ENCODE peak calls at places on chromosomes 12 and 14, in nine cellular contexts. One of them, this sample, is unnamed.

GRCh38 chr14:21617614-21618013 is 17.1 kb downstream of the OR10G2 start:
- DNase-seq in psoas muscle: no peak
- DNase-seq in kidney epithelial cell: no peak
- DNase-seq in H9: peak
- DNase-seq in heart right ventricle: no peak
- DNase-seq in fibroblast of pulmonary artery: no peak
- DNase-seq in IMR-90: no peak
- DNase-seq in colonic mucosa: no peak
- DNase-seq in Panc1: no peak
- DNase-seq in this sample: no peak

GRCh38 chr12:121580959-121581680 is at the start of gene KDM2B:
- DNase-seq in H9: peak
- DNase-seq in IMR-90: peak
- DNase-seq in colonic mucosa: peak
- DNase-seq in kidney epithelial cell: no peak
- DNase-seq in psoas muscle: no peak
- DNase-seq in Panc1: no peak
- DNase-seq in heart right ventricle: no peak
- DNase-seq in fibroblast of pulmonary artery: peak
- DNase-seq in this sample: no peak

GRCh38 chr14:69815556-69815955 is 18.5 kb upstream of the SLC10A1 start:
- DNase-seq in Panc1: no peak
- DNase-seq in heart right ventricle: no peak
- DNase-seq in H9: no peak
- DNase-seq in IMR-90: no peak
- DNase-seq in fibroblast of pulmonary artery: no peak
- DNase-seq in kidney epithelial cell: no peak
- DNase-seq in psoas muscle: no peak
- DNase-seq in colonic mucosa: no peak
- DNase-seq in this sample: no peak

GRCh38 chr12:127389923-127390322 is 877.0 kb upstream of the TMEM132C start:
- DNase-seq in IMR-90: peak
- DNase-seq in H9: peak
- DNase-seq in kidney epithelial cell: peak
- DNase-seq in Panc1: no peak
- DNase-seq in colonic mucosa: no peak
- DNase-seq in fibroblast of pulmonary artery: peak
- DNase-seq in heart right ventricle: no peak
- DNase-seq in psoas muscle: no peak
- DNase-seq in this sample: no peak

GRCh38 chr12:133203344-133204263 is 22.3 kb downstream of the ZNF268 start:
- DNase-seq in kidney epithelial cell: no peak
- DNase-seq in heart right ventricle: no peak
- DNase-seq in colonic mucosa: no peak
- DNase-seq in fibroblast of pulmonary artery: peak
- DNase-seq in Panc1: no peak
- DNase-seq in psoas muscle: no peak
- DNase-seq in H9: no peak
- DNase-seq in IMR-90: peak
- DNase-seq in this sample: no peak

GRCh38 chr12:123916729-123917128 is 55.9 kb downstream of the CCDC92 start:
- DNase-seq in fibroblast of pulmonary artery: no peak
- DNase-seq in Panc1: no peak
- DNase-seq in kidney epithelial cell: no peak
- DNase-seq in colonic mucosa: no peak
- DNase-seq in IMR-90: peak
- DNase-seq in H9: no peak
- DNase-seq in psoas muscle: peak
- DNase-seq in heart right ventricle: no peak
- DNase-seq in this sample: no peak

GRCh38 chr12:131116437-131117117 is 162.9 kb downstream of the ADGRD1 start:
- DNase-seq in psoas muscle: peak
- DNase-seq in H9: peak
- DNase-seq in heart right ventricle: no peak
- DNase-seq in colonic mucosa: no peak
- DNase-seq in IMR-90: no peak
- DNase-seq in Panc1: no peak
- DNase-seq in fibroblast of pulmonary artery: peak
- DNase-seq in kidney epithelial cell: no peak
- DNase-seq in this sample: no peak

GRCh38 chr14:39972704-39973103 is 540.5 kb upstream of the FBXO33 start:
- DNase-seq in heart right ventricle: no peak
- DNase-seq in fibroblast of pulmonary artery: no peak
- DNase-seq in kidney epithelial cell: no peak
- DNase-seq in IMR-90: no peak
- DNase-seq in colonic mucosa: no peak
- DNase-seq in Panc1: no peak
- DNase-seq in psoas muscle: no peak
- DNase-seq in H9: no peak
- DNase-seq in this sample: no peak

GRCh38 chr12:124379938-124380754 is 85.3 kb downstream of the RFLNA start:
- DNase-seq in IMR-90: peak
- DNase-seq in colonic mucosa: no peak
- DNase-seq in psoas muscle: peak
- DNase-seq in Panc1: no peak
- DNase-seq in H9: no peak
- DNase-seq in fibroblast of pulmonary artery: peak
- DNase-seq in heart right ventricle: peak
- DNase-seq in kidney epithelial cell: no peak
- DNase-seq in this sample: no peak

GRCh38 chr14:52272375-52272774 is 4.9 kb downstream of the PTGDR start:
- DNase-seq in psoas muscle: no peak
- DNase-seq in fibroblast of pulmonary artery: peak
- DNase-seq in IMR-90: peak
- DNase-seq in kidney epithelial cell: no peak
- DNase-seq in H9: no peak
- DNase-seq in Panc1: no peak
- DNase-seq in heart right ventricle: no peak
- DNase-seq in colonic mucosa: peak
- DNase-seq in this sample: no peak

GRCh38 chr14:69008411-69008810 is 29.3 kb upstream of the ACTN1 start:
- DNase-seq in IMR-90: peak
- DNase-seq in psoas muscle: no peak
- DNase-seq in kidney epithelial cell: no peak
- DNase-seq in Panc1: no peak
- DNase-seq in fibroblast of pulmonary artery: peak
- DNase-seq in H9: no peak
- DNase-seq in colonic mucosa: no peak
- DNase-seq in heart right ventricle: no peak
- DNase-seq in this sample: no peak

GRCh38 chr12:6369916-6370575 is 5.3 kb downstream of the SCNN1A start:
- DNase-seq in Panc1: no peak
- DNase-seq in psoas muscle: peak
- DNase-seq in IMR-90: no peak
- DNase-seq in H9: no peak
- DNase-seq in fibroblast of pulmonary artery: no peak
- DNase-seq in kidney epithelial cell: no peak
- DNase-seq in colonic mucosa: no peak
- DNase-seq in heart right ventricle: no peak
- DNase-seq in this sample: no peak

GRCh38 chr14:101457936-101458535 is 103.3 kb upstream of the DIO3 start:
- DNase-seq in colonic mucosa: no peak
- DNase-seq in fibroblast of pulmonary artery: no peak
- DNase-seq in psoas muscle: no peak
- DNase-seq in kidney epithelial cell: no peak
- DNase-seq in heart right ventricle: no peak
- DNase-seq in H9: peak
- DNase-seq in Panc1: no peak
- DNase-seq in IMR-90: no peak
- DNase-seq in this sample: no peak

GRCh38 chr14:94635143-94635542 is 23.0 kb downstream of the SERPINA3 start:
- DNase-seq in Panc1: no peak
- DNase-seq in colonic mucosa: no peak
- DNase-seq in kidney epithelial cell: no peak
- DNase-seq in psoas muscle: no peak
- DNase-seq in H9: no peak
- DNase-seq in fibroblast of pulmonary artery: no peak
- DNase-seq in IMR-90: no peak
- DNase-seq in heart right ventricle: no peak
- DNase-seq in this sample: no peak

GRCh38 chr12:120639771-120640721 is at the start of gene CABP1:
- DNase-seq in heart right ventricle: no peak
- DNase-seq in kidney epithelial cell: no peak
- DNase-seq in Panc1: no peak
- DNase-seq in psoas muscle: peak
- DNase-seq in fibroblast of pulmonary artery: no peak
- DNase-seq in IMR-90: no peak
- DNase-seq in colonic mucosa: peak
- DNase-seq in H9: peak
- DNase-seq in this sample: peak

GRCh38 chr12:124512667-124513296 is 54.6 kb downstream of the NCOR2 start:
- DNase-seq in heart right ventricle: peak
- DNase-seq in psoas muscle: peak
- DNase-seq in kidney epithelial cell: peak
- DNase-seq in Panc1: no peak
- DNase-seq in H9: peak
- DNase-seq in colonic mucosa: peak
- DNase-seq in fibroblast of pulmonary artery: peak
- DNase-seq in IMR-90: peak
- DNase-seq in this sample: no peak

GRCh38 chr12:89351489-89352241 is 636 bp downstream of the DUSP6 start:
- DNase-seq in kidney epithelial cell: no peak
- DNase-seq in Panc1: no peak
- DNase-seq in IMR-90: peak
- DNase-seq in psoas muscle: peak
- DNase-seq in H9: no peak
- DNase-seq in heart right ventricle: peak
- DNase-seq in fibroblast of pulmonary artery: no peak
- DNase-seq in colonic mucosa: peak
- DNase-seq in this sample: peak

DNA sequence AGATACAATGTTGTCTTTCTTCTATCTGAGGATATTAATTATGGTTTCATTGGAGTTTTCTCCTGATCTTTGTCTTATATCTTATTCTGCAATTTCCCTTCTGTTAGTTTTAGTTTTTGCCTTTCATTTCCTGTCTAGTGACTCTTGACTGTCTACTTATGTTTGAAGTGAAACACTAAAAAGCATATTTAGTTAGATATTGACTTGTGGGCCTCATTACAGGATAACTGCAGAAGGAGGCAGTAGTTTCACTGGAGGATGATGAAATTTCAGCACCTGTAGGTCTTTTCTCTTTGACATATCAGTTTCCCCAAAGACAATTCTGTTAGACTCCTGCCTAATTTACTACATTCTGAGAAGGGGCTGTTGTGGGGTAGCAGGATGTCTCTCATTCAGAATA is 97.5 kb upstream of the NEDD1 start:
- DNase-seq in H9: no peak
- DNase-seq in heart right ventricle: no peak
- DNase-seq in kidney epithelial cell: no peak
- DNase-seq in colonic mucosa: no peak
- DNase-seq in IMR-90: no peak
- DNase-seq in psoas muscle: no peak
- DNase-seq in fibroblast of pulmonary artery: no peak
- DNase-seq in Panc1: no peak
- DNase-seq in this sample: no peak
- TF ChIP-seq CTCF in H9: no peak
- TF ChIP-seq CTCF in heart right ventricle: no peak
- TF ChIP-seq CTCF in kidney epithelial cell: no peak
- TF ChIP-seq CTCF in colonic mucosa: no peak
- TF ChIP-seq CTCF in IMR-90: no peak
- TF ChIP-seq CTCF in psoas muscle: no peak
- TF ChIP-seq CTCF in fibroblast of pulmonary artery: no peak
- TF ChIP-seq CTCF in Panc1: no peak
- TF ChIP-seq CTCF in this sample: no peak

DNA sequence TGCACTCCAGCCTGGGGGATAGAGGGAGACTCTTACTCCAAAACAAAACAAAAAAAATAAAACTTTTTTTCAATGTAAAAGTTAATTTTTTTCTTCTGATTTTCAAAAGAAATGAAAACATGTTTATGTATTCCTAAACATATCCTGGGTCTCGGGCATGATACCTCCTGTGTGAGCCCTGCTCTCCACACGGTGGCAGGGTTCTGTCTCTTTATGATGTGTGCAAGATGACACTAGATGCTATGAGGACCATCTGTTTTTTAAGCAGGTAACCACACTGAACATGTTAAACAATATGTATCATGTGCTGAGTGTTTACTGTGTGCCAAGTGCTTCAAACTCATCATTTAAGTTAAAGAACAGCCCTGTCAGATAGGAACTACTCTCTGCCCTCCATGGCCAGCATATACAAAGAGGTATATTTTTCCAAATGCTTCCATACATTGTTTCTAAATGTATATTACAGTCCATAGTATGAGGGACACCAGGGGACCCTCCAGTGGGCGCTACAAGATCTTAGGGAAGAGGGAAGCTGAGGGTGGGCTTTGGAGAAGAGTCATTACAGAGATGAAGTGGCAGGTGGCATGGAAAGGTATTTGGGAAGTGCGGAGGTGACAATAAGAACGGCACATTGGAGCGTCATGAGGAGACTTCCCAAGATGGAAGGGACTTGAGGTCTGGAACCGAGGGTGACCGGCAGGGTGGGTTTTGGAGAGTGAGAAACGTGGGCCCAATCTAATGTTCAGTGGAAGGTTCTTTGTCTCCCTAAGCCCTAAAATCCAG is 28.5 kb downstream of the FOS start:
- DNase-seq in heart right ventricle: no peak
- DNase-seq in Panc1: no peak
- DNase-seq in psoas muscle: no peak
- DNase-seq in H9: no peak
- DNase-seq in IMR-90: peak
- DNase-seq in fibroblast of pulmonary artery: no peak
- DNase-seq in colonic mucosa: no peak
- DNase-seq in kidney epithelial cell: no peak
- DNase-seq in this sample: no peak
- TF ChIP-seq CTCF in heart right ventricle: no peak
- TF ChIP-seq CTCF in Panc1: peak
- TF ChIP-seq CTCF in psoas muscle: peak
- TF ChIP-seq CTCF in H9: peak
- TF ChIP-seq CTCF in IMR-90: peak
- TF ChIP-seq CTCF in fibroblast of pulmonary artery: peak
- TF ChIP-seq CTCF in colonic mucosa: no peak
- TF ChIP-seq CTCF in kidney epithelial cell: peak
- TF ChIP-seq CTCF in this sample: no peak

DNA sequence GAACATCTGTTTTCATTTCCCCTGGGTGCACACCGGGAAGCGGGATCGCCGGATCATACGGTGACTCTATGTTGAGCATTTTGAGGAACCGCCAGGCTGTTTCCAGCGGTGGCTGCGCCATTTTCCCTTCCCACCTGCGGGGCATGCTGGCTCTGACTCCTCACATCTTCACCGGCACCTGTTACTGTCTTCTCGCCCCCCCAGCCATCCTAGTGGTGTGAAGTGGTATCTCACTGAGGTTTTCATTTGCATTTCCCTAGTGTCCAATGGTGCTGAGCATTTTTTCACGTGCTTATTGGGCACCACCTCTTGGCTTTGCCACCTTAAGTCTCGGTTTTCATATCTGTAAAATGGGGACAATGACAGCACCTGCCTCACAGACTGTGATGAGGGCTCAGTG is 44.1 kb upstream of the EML1 start:
- DNase-seq in heart right ventricle: no peak
- DNase-seq in psoas muscle: no peak
- DNase-seq in fibroblast of pulmonary artery: no peak
- DNase-seq in colonic mucosa: no peak
- DNase-seq in IMR-90: no peak
- DNase-seq in H9: no peak
- DNase-seq in Panc1: no peak
- DNase-seq in kidney epithelial cell: no peak
- DNase-seq in this sample: no peak
- TF ChIP-seq CTCF in heart right ventricle: no peak
- TF ChIP-seq CTCF in psoas muscle: no peak
- TF ChIP-seq CTCF in fibroblast of pulmonary artery: peak
- TF ChIP-seq CTCF in colonic mucosa: no peak
- TF ChIP-seq CTCF in IMR-90: peak
- TF ChIP-seq CTCF in H9: peak
- TF ChIP-seq CTCF in Panc1: no peak
- TF ChIP-seq CTCF in kidney epithelial cell: peak
- TF ChIP-seq CTCF in this sample: no peak

GRCh38 chr14:92603309-92604257 is 90.0 kb downstream of the RIN3 start:
- DNase-seq in fibroblast of pulmonary artery: peak
- DNase-seq in Panc1: no peak
- DNase-seq in psoas muscle: no peak
- DNase-seq in heart right ventricle: peak
- DNase-seq in IMR-90: peak
- DNase-seq in H9: no peak
- DNase-seq in colonic mucosa: no peak
- DNase-seq in kidney epithelial cell: no peak
- DNase-seq in this sample: no peak
- TF ChIP-seq CTCF in fibroblast of pulmonary artery: peak
- TF ChIP-seq CTCF in Panc1: peak
- TF ChIP-seq CTCF in psoas muscle: no peak
- TF ChIP-seq CTCF in heart right ventricle: no peak
- TF ChIP-seq CTCF in IMR-90: peak
- TF ChIP-seq CTCF in H9: no peak
- TF ChIP-seq CTCF in colonic mucosa: no peak
- TF ChIP-seq CTCF in kidney epithelial cell: peak
- TF ChIP-seq CTCF in this sample: no peak

This sample was measured in activated B cell treated with CpG ODN at 0.5 μM for 24 hours.